ENCODE peak calls at places on chromosomes 2 and 18, in seven cellular contexts. One of them, this sample, is unnamed.
A peak's percentile ranks its signal among the peaks of the same experiment; 100 is the strongest.

GRCh38 chr18:12283256-12283655 is 24.8 kb upstream of the TUBB6 start:
- DNase-seq in EH: peak; percentile 59
- DNase-seq in breast epithelium: no peak
- DNase-seq in kidney glomerular epithelial cell: no peak
- DNase-seq in GM23248: peak; percentile 55
- DNase-seq in RPMI8226: no peak
- DNase-seq in effector memory CD4-positive, alpha-beta T cell: no peak
- DNase-seq in this sample: no peak

GRCh38 chr2:145484443-145485086 is 964.6 kb upstream of the ZEB2 start:
- DNase-seq in EH: peak; percentile 59
- DNase-seq in breast epithelium: no peak
- DNase-seq in kidney glomerular epithelial cell: peak; percentile 68
- DNase-seq in GM23248: peak; percentile 88
- DNase-seq in RPMI8226: no peak
- DNase-seq in effector memory CD4-positive, alpha-beta T cell: no peak
- DNase-seq in this sample: no peak

GRCh38 chr2:30185175-30185574 is 38.4 kb downstream of the YPEL5 start:
- DNase-seq in EH: no peak
- DNase-seq in breast epithelium: no peak
- DNase-seq in kidney glomerular epithelial cell: no peak
- DNase-seq in GM23248: peak; percentile 35
- DNase-seq in RPMI8226: no peak
- DNase-seq in effector memory CD4-positive, alpha-beta T cell: no peak
- DNase-seq in this sample: no peak

GRCh38 chr2:6866239-6866745 is 585 bp upstream of the CMPK2 start:
- DNase-seq in EH: peak; percentile 33
- DNase-seq in breast epithelium: no peak
- DNase-seq in kidney glomerular epithelial cell: peak; percentile 38
- DNase-seq in GM23248: peak; percentile 24
- DNase-seq in RPMI8226: no peak
- DNase-seq in effector memory CD4-positive, alpha-beta T cell: no peak
- DNase-seq in this sample: no peak

GRCh38 chr2:173239644-173240043 is 115.0 kb upstream of the CDCA7 start:
- DNase-seq in EH: peak; percentile 4
- DNase-seq in breast epithelium: no peak
- DNase-seq in kidney glomerular epithelial cell: no peak
- DNase-seq in GM23248: no peak
- DNase-seq in RPMI8226: no peak
- DNase-seq in effector memory CD4-positive, alpha-beta T cell: no peak
- DNase-seq in this sample: peak; percentile 79

GRCh38 chr2:27954771-27955384 is 64.3 kb downstream of the BABAM2 start:
- DNase-seq in EH: peak; percentile 98
- DNase-seq in breast epithelium: no peak
- DNase-seq in kidney glomerular epithelial cell: peak; percentile 93
- DNase-seq in GM23248: peak; percentile 95
- DNase-seq in RPMI8226: peak; percentile 17
- DNase-seq in effector memory CD4-positive, alpha-beta T cell: no peak
- DNase-seq in this sample: no peak

GRCh38 chr2:12957251-12957650 is 240.5 kb downstream of the TRIB2 start:
- DNase-seq in EH: no peak
- DNase-seq in breast epithelium: no peak
- DNase-seq in kidney glomerular epithelial cell: no peak
- DNase-seq in GM23248: no peak
- DNase-seq in RPMI8226: no peak
- DNase-seq in effector memory CD4-positive, alpha-beta T cell: no peak
- DNase-seq in this sample: no peak

GRCh38 chr2:20578895-20579825 is 71.7 kb downstream of the HS1BP3 start:
- DNase-seq in EH: peak; percentile 99
- DNase-seq in breast epithelium: peak; percentile 74
- DNase-seq in kidney glomerular epithelial cell: peak; percentile 97
- DNase-seq in GM23248: peak; percentile 98
- DNase-seq in RPMI8226: no peak
- DNase-seq in effector memory CD4-positive, alpha-beta T cell: no peak
- DNase-seq in this sample: no peak

GRCh38 chr2:117027646-117028045 is 786.8 kb upstream of the DDX18 start:
- DNase-seq in EH: no peak
- DNase-seq in breast epithelium: no peak
- DNase-seq in kidney glomerular epithelial cell: no peak
- DNase-seq in GM23248: no peak
- DNase-seq in RPMI8226: no peak
- DNase-seq in effector memory CD4-positive, alpha-beta T cell: no peak
- DNase-seq in this sample: no peak

GRCh38 chr2:24793752-24794477 is 690 bp downstream of the CENPO start:
- DNase-seq in EH: peak; percentile 62
- DNase-seq in breast epithelium: no peak
- DNase-seq in kidney glomerular epithelial cell: no peak
- DNase-seq in GM23248: peak; percentile 63
- DNase-seq in RPMI8226: peak; percentile 20
- DNase-seq in effector memory CD4-positive, alpha-beta T cell: no peak
- DNase-seq in this sample: peak; percentile 23

GRCh38 chr2:121358291-121358690 is 73.3 kb upstream of the TFCP2L1 start:
- DNase-seq in EH: peak; percentile 52
- DNase-seq in breast epithelium: no peak
- DNase-seq in kidney glomerular epithelial cell: no peak
- DNase-seq in GM23248: no peak
- DNase-seq in RPMI8226: no peak
- DNase-seq in effector memory CD4-positive, alpha-beta T cell: no peak
- DNase-seq in this sample: no peak

GRCh38 chr2:20457027-20457426 is 10.2 kb downstream of the RHOB start:
- DNase-seq in EH: peak; percentile 55
- DNase-seq in breast epithelium: no peak
- DNase-seq in kidney glomerular epithelial cell: peak; percentile 19
- DNase-seq in GM23248: peak; percentile 61
- DNase-seq in RPMI8226: no peak
- DNase-seq in effector memory CD4-positive, alpha-beta T cell: no peak
- DNase-seq in this sample: no peak

GRCh38 chr18:46736136-46736535 is 20.7 kb downstream of the ST8SIA5 start:
- DNase-seq in EH: no peak
- DNase-seq in breast epithelium: no peak
- DNase-seq in kidney glomerular epithelial cell: no peak
- DNase-seq in GM23248: no peak
- DNase-seq in RPMI8226: no peak
- DNase-seq in effector memory CD4-positive, alpha-beta T cell: no peak
- DNase-seq in this sample: no peak

GRCh38 chr2:71995067-71995665 is 152.5 kb downstream of the CYP26B1 start:
- DNase-seq in EH: peak; percentile 64
- DNase-seq in breast epithelium: no peak
- DNase-seq in kidney glomerular epithelial cell: peak; percentile 16
- DNase-seq in GM23248: peak; percentile 67
- DNase-seq in RPMI8226: peak; percentile 14
- DNase-seq in effector memory CD4-positive, alpha-beta T cell: no peak
- DNase-seq in this sample: no peak

GRCh38 chr18:6145645-6146308 is 250.5 kb upstream of the TMEM200C start:
- DNase-seq in EH: no peak
- DNase-seq in breast epithelium: no peak
- DNase-seq in kidney glomerular epithelial cell: no peak
- DNase-seq in GM23248: no peak
- DNase-seq in RPMI8226: no peak
- DNase-seq in effector memory CD4-positive, alpha-beta T cell: no peak
- DNase-seq in this sample: no peak

GRCh38 chr2:46389417-46389916 is 89.9 kb upstream of the TMEM247 start:
- DNase-seq in EH: peak; percentile 51
- DNase-seq in breast epithelium: no peak
- DNase-seq in kidney glomerular epithelial cell: no peak
- DNase-seq in GM23248: peak; percentile 32
- DNase-seq in RPMI8226: no peak
- DNase-seq in effector memory CD4-positive, alpha-beta T cell: no peak
- DNase-seq in this sample: no peak

GRCh38 chr2:114119846-114120348 is 230.0 kb downstream of the ACTR3 start:
- DNase-seq in EH: peak; percentile 24
- DNase-seq in breast epithelium: no peak
- DNase-seq in kidney glomerular epithelial cell: no peak
- DNase-seq in GM23248: peak; percentile 48
- DNase-seq in RPMI8226: no peak
- DNase-seq in effector memory CD4-positive, alpha-beta T cell: no peak
- DNase-seq in this sample: no peak

GRCh38 chr2:17878222-17879136 is at the start of gene KCNS3:
- DNase-seq in EH: peak; percentile 57
- DNase-seq in breast epithelium: no peak
- DNase-seq in kidney glomerular epithelial cell: peak; percentile 17
- DNase-seq in GM23248: peak; percentile 78
- DNase-seq in RPMI8226: peak; percentile 80
- DNase-seq in effector memory CD4-positive, alpha-beta T cell: no peak
- DNase-seq in this sample: no peak

GRCh38 chr18:75221902-75222301 is 11.3 kb downstream of the TSHZ1 start:
- DNase-seq in EH: peak; percentile 49
- DNase-seq in breast epithelium: no peak
- DNase-seq in kidney glomerular epithelial cell: no peak
- DNase-seq in GM23248: no peak
- DNase-seq in RPMI8226: no peak
- DNase-seq in effector memory CD4-positive, alpha-beta T cell: no peak
- DNase-seq in this sample: no peak

GRCh38 chr18:80167947-80168745 is 59.1 kb downstream of the ADNP2 start:
- DNase-seq in EH: no peak
- DNase-seq in breast epithelium: no peak
- DNase-seq in kidney glomerular epithelial cell: no peak
- DNase-seq in GM23248: no peak
- DNase-seq in RPMI8226: peak; percentile 32
- DNase-seq in effector memory CD4-positive, alpha-beta T cell: no peak
- DNase-seq in this sample: no peak

GRCh38 chr18:48946329-48946835 is 4.4 kb downstream of the SMAD7 start:
- DNase-seq in EH: peak; percentile 80
- DNase-seq in breast epithelium: no peak
- DNase-seq in kidney glomerular epithelial cell: peak; percentile 67
- DNase-seq in GM23248: peak; percentile 77
- DNase-seq in RPMI8226: peak; percentile 27
- DNase-seq in effector memory CD4-positive, alpha-beta T cell: no peak
- DNase-seq in this sample: no peak

GRCh38 chr18:46569211-46569610 is 87.8 kb downstream of the LOXHD1 start:
- DNase-seq in EH: no peak
- DNase-seq in breast epithelium: no peak
- DNase-seq in kidney glomerular epithelial cell: no peak
- DNase-seq in GM23248: no peak
- DNase-seq in RPMI8226: no peak
- DNase-seq in effector memory CD4-positive, alpha-beta T cell: no peak
- DNase-seq in this sample: no peak

GRCh38 chr18:2656237-2657042 is 914 bp downstream of the SMCHD1 start:
- DNase-seq in EH: peak; percentile 59
- DNase-seq in breast epithelium: peak; percentile 58
- DNase-seq in kidney glomerular epithelial cell: peak; percentile 43
- DNase-seq in GM23248: peak; percentile 76
- DNase-seq in RPMI8226: peak; percentile 62
- DNase-seq in effector memory CD4-positive, alpha-beta T cell: peak; percentile 42
- DNase-seq in this sample: peak; percentile 41

GRCh38 chr2:96329416-96329815 is 4.3 kb downstream of the ITPRIPL1 start:
- DNase-seq in EH: peak; percentile 82
- DNase-seq in breast epithelium: no peak
- DNase-seq in kidney glomerular epithelial cell: no peak
- DNase-seq in GM23248: peak; percentile 84
- DNase-seq in RPMI8226: peak; percentile 47
- DNase-seq in effector memory CD4-positive, alpha-beta T cell: no peak
- DNase-seq in this sample: no peak